ENCODE peak calls at places on chromosomes 7 and 10, in seven cellular contexts. W is SK-N-SH, Z is K562, R is HCT116, L is GM12878, T is H1, V is HepG2. C is an unnamed sample.

GRCh38 chr7:44811571-44811970 is 15.1 kb downstream of the PPIA start:
- DNase-seq in Z (no peak), T (no peak), R (no peak), W (no peak), V (no peak), L (no peak), C (no peak)

GRCh38 chr7:99390941-99391602 is 16.5 kb downstream of the ARPC1B start:
- DNase-seq in L (no peak), W (no peak), V (no peak), T (no peak), R (no peak), Z (no peak), C (no peak)

GRCh38 chr10:71404510-71405295 is 8.0 kb downstream of the CDH23 start:
- DNase-seq in V (no peak), T (no peak), L (no peak), W (no peak), R (no peak), Z (no peak), C (no peak)

GRCh38 chr7:14717711-14718304 is 184.7 kb downstream of the DGKB start:
- DNase-seq in Z (no peak), V (no peak), W (peak), L (no peak), T (no peak), R (no peak), C (peak)

GRCh38 chr7:66668677-66669076 is 40.0 kb downstream of the KCTD7 start:
- DNase-seq in V (no peak), W (no peak), R (no peak), L (no peak), T (no peak), Z (no peak), C (no peak)

GRCh38 chr7:128037081-128037480 is 5.8 kb upstream of the LRRC4 start:
- DNase-seq in R (no peak), T (no peak), W (no peak), V (no peak), Z (no peak), L (no peak), C (no peak)

GRCh38 chr7:69402696-69403095 is 195.6 kb upstream of the AUTS2 start:
- DNase-seq in L (no peak), V (no peak), R (no peak), W (no peak), Z (no peak), T (no peak), C (peak)

GRCh38 chr7:24284699-24285506 is 913 bp downstream of the NPY start:
- DNase-seq in W (peak), Z (no peak), R (no peak), L (no peak), T (no peak), V (no peak), C (no peak)

GRCh38 chr10:58239561-58240169 is 28.0 kb downstream of the IPMK start:
- DNase-seq in R (no peak), T (no peak), Z (peak), V (no peak), W (no peak), L (no peak), C (no peak)

GRCh38 chr10:99593312-99593711 is 26.9 kb downstream of the SLC25A28 start:
- DNase-seq in V (peak), L (no peak), W (no peak), R (no peak), T (no peak), Z (no peak), C (no peak)

GRCh38 chr10:50152792-50153272 is 85.1 kb downstream of the WASHC2A start:
- DNase-seq in R (no peak), V (no peak), Z (peak), T (peak), W (peak), L (no peak), C (peak)

GRCh38 chr7:48637382-48637781 is 287.0 kb upstream of the CDC14C start:
- DNase-seq in V (no peak), Z (peak), T (no peak), W (no peak), R (no peak), L (no peak), C (no peak)

GRCh38 chr10:16520900-16521299 is 779 bp downstream of the C1QL3 start:
- DNase-seq in Z (no peak), L (no peak), T (no peak), W (peak), V (no peak), R (no peak), C (no peak)

GRCh38 chr10:62384057-62384446 is 9.9 kb downstream of the ZNF365 start:
- DNase-seq in Z (peak), T (no peak), L (peak), W (no peak), R (peak), V (no peak), C (no peak)

GRCh38 chr7:69786707-69787395 is 188.6 kb downstream of the AUTS2 start:
- DNase-seq in V (no peak), Z (no peak), R (no peak), L (no peak), W (no peak), T (no peak), C (no peak)

GRCh38 chr10:113177936-113178335 is 227.9 kb downstream of the TCF7L2 start:
- DNase-seq in R (no peak), V (no peak), Z (no peak), T (no peak), W (no peak), L (no peak), C (no peak)

GRCh38 chr7:30232366-30232765 is 52.0 kb upstream of the ZNRF2 start:
- DNase-seq in T (no peak), W (no peak), L (no peak), Z (no peak), R (no peak), V (no peak), C (no peak)

GRCh38 chr7:77393261-77393660 is 22.9 kb downstream of the GSAP start:
- DNase-seq in L (peak), V (no peak), T (no peak), W (no peak), R (peak), Z (no peak), C (no peak)

GRCh38 chr7:146635200-146636032 is 518.8 kb downstream of the CNTNAP2 start:
- DNase-seq in R (no peak), L (no peak), T (no peak), W (no peak), Z (no peak), V (no peak), C (no peak)

GRCh38 chr10:5411941-5412276 is 448 bp upstream of the NET1 start:
- DNase-seq in V (no peak), T (no peak), R (no peak), L (no peak), W (peak), Z (no peak), C (no peak)

GRCh38 chr10:118569241-118569881 is 26.1 kb downstream of the PRLHR start:
- DNase-seq in R (no peak), L (no peak), Z (no peak), V (no peak), W (peak), T (no peak), C (no peak)

GRCh38 chr7:135168001-135168400 is 2.5 kb downstream of the CYREN start:
- DNase-seq in T (no peak), W (no peak), L (no peak), V (no peak), R (no peak), Z (peak), C (no peak)

GRCh38 chr10:73910764-73911552 is at the start of gene PLAU:
- DNase-seq in Z (peak), L (no peak), V (no peak), W (peak), R (no peak), T (no peak), C (no peak)

GRCh38 chr10:65581426-65582026 is 1344.3 kb upstream of the LRRTM3 start:
- DNase-seq in W (no peak), L (no peak), Z (no peak), T (no peak), R (no peak), V (no peak), C (peak)

GRCh38 chr7:130872756-130873448 is 138.9 kb upstream of the KLF14 start:
- DNase-seq in T (no peak), V (no peak), L (no peak), W (no peak), R (no peak), Z (no peak), C (no peak)

GRCh38 chr7:149529136-149529718 is 31.6 kb upstream of the ZNF746 start:
- DNase-seq in V (no peak), T (no peak), W (no peak), Z (peak), L (no peak), R (peak), C (no peak)

GRCh38 chr10:14665304-14665703 is 109.4 kb downstream of the FAM107B start:
- DNase-seq in Z (no peak), W (no peak), L (no peak), V (no peak), R (no peak), T (no peak), C (no peak)

GRCh38 chr7:155693826-155694225 is 49.4 kb downstream of the RBM33 start:
- DNase-seq in Z (no peak), L (no peak), W (no peak), R (no peak), V (no peak), T (no peak), C (no peak)

GRCh38 chr7:47498229-47499056 is 83.5 kb downstream of the TNS3 start:
- DNase-seq in W (no peak), V (peak), L (no peak), T (no peak), R (no peak), Z (no peak), C (no peak)

GRCh38 chr10:71486465-71487114 is 89.9 kb downstream of the CDH23 start:
- DNase-seq in Z (peak), L (no peak), R (peak), W (peak), T (no peak), V (peak), C (peak)

GRCh38 chr7:103752995-103753394 is 236.5 kb downstream of the RELN start:
- DNase-seq in W (no peak), V (no peak), Z (peak), L (no peak), T (no peak), R (no peak), C (no peak)

GRCh38 chr10:52318822-52319464 is 4.9 kb downstream of the DKK1 start:
- DNase-seq in W (no peak), T (no peak), Z (no peak), V (peak), L (no peak), R (peak), C (no peak)

GRCh38 chr7:45324683-45325237 is 167.2 kb downstream of the RAMP3 start:
- DNase-seq in V (no peak), R (no peak), W (no peak), L (no peak), T (no peak), Z (no peak), C (no peak)

GRCh38 chr7:140526901-140527664 is 47.8 kb upstream of the MKRN1 start:
- DNase-seq in W (no peak), Z (no peak), L (no peak), T (no peak), V (no peak), R (no peak), C (no peak)

GRCh38 chr7:140526214-140526613 is 46.9 kb upstream of the MKRN1 start:
- DNase-seq in Z (no peak), W (no peak), T (no peak), L (no peak), R (no peak), V (no peak), C (no peak)

GRCh38 chr7:140521426-140521825 is 42.1 kb upstream of the MKRN1 start:
- DNase-seq in R (no peak), V (no peak), W (no peak), T (no peak), Z (no peak), L (no peak), C (no peak)

DNA sequence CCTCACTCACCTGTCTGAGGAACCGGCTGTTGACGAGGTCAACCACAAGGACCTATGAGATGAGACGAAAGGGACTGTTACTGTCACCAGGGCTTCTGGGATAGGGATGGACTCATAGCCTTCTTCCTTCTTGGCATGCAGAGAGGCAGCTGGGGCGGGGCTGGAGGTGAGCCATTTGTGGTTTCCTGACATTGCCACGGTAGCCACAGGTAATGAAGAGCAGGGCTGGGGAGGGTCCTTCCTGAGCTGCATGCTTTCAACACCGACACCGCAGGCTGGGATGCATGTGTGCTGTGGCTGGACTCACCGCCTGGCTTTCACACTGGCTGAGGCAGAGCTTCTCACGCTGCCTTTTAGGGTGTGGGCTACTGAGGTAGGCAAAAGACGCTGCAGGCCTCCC is 46.4 kb upstream of the MKRN1 start:
- DNase-seq in V (no peak), R (no peak), Z (peak), L (no peak), W (no peak), T (no peak), C (no peak)
- TF ChIP-seq JUND in V (no peak), R (no peak), Z (no peak), L (no peak), W (no peak), T (no peak), C (no peak)

GRCh38 chr7:84362828-84363227 is 168.2 kb upstream of the SEMA3A start:
- DNase-seq in W (no peak), V (no peak), R (no peak), T (no peak), Z (no peak), L (no peak), C (no peak)

GRCh38 chr7:84368122-84368521 is 173.5 kb upstream of the SEMA3A start:
- DNase-seq in Z (no peak), V (no peak), L (no peak), W (no peak), T (no peak), R (no peak), C (no peak)

GRCh38 chr7:84363741-84364140 is 169.2 kb upstream of the SEMA3A start:
- DNase-seq in T (no peak), Z (no peak), W (peak), L (no peak), R (no peak), V (no peak), C (no peak)

GRCh38 chr7:84362360-84362759 is 167.8 kb upstream of the SEMA3A start:
- DNase-seq in R (no peak), L (no peak), V (no peak), T (no peak), Z (no peak), W (no peak), C (no peak)

DNA sequence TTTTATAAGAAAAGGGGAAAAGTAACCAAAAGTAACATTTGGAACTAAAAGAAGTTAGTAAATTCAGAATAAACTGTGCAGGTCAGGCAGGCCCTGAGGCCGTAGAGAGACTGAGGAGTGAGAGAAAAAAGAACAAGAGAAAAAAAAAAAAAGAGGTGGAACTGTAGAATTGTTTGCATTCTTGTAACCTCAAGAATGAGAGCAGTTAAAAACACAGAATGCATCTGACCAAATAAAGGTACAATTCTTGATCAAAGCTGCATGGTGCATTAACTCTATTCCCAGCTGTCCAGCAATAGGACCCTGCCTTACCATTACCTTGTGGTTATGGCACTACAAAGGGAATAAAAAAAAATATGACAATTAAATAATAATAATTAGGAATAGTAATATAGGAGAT is 170.1 kb upstream of the SEMA3A start:
- DNase-seq in T (no peak), W (no peak), Z (no peak), V (no peak), L (no peak), R (no peak), C (no peak)
- TF ChIP-seq JUND in T (no peak), W (no peak), Z (no peak), V (no peak), L (no peak), R (no peak), C (no peak)

GRCh38 chr7:27130540-27131389 is at the start of gene HOXA4:
- DNase-seq in L (no peak), V (peak), T (no peak), R (no peak), W (peak), Z (no peak), C (no peak)

GRCh38 chr7:27129729-27130539 is 623 bp downstream of the HOXA4 start:
- DNase-seq in R (no peak), T (no peak), W (no peak), V (peak), L (no peak), Z (no peak), C (no peak)

GRCh38 chr7:27128034-27128433 is 2.5 kb downstream of the HOXA4 start:
- DNase-seq in Z (no peak), W (no peak), R (no peak), T (no peak), V (no peak), L (no peak), C (no peak)

GRCh38 chr7:27126596-27127327 is 3.8 kb downstream of the HOXA4 start:
- DNase-seq in L (no peak), R (no peak), Z (no peak), V (no peak), T (no peak), W (no peak), C (no peak)

DNA sequence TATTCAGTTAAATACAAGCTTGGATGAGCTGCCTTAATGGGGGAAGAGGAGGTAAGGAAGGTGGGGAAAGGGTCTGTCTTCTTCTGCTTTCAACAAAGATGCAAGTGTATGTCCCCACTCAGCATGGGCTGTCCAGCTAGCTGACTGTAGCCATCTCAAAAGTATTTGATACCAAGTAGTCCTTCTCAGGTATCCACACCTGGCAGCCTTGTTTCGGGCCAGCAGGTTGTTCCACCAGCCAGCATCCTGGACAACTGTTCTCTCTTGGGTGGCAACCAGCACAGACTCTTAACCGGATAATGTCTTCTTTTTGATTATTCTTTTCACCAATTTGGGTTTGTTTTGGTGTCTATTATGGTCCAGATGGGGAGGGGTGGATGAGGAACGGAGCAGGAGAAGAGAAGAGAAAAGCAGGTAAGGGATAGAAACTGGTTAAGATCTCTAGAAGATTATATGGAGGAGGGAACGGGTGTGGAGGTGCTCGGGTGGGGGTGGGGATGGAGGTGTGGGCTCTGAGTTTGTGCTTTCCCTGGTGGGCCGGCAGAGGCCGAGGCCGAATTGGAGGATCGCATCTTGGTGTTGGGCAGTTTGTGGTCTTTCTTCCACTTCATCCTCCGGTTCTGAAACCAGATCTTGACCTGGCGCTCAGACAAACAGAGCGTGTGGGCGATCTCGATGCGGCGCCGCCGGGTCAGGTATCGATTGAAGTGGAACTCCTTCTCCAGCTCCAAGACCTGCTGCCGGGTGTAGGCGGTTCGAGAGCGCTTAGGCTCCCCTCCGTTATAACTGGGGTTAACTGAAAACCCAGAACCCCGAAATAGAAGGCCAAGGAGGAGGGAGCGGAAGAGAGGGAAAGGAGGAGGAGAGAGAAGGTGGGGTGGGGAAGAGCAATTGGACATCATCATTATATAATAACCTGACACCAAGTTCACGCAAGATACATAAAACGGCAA is 1.5 kb downstream of the HOXA4 start:
- DNase-seq in W (no peak), R (no peak), V (no peak), T (no peak), Z (no peak), L (no peak), C (no peak)
- TF ChIP-seq JUND in W (no peak), R (no peak), V (no peak), T (no peak), Z (no peak), L (no peak), C (no peak)

GRCh38 chr7:157593541-157593940 is 256.7 kb downstream of the DNAJB6 start:
- DNase-seq in V (no peak), T (no peak), L (no peak), W (no peak), Z (no peak), R (no peak), C (no peak)

GRCh38 chr7:157596026-157596425 is 259.2 kb downstream of the DNAJB6 start:
- DNase-seq in Z (no peak), T (no peak), W (no peak), R (no peak), V (no peak), L (no peak), C (no peak)

GRCh38 chr7:157596471-157596870 is 259.7 kb downstream of the DNAJB6 start:
- DNase-seq in T (no peak), R (no peak), L (no peak), W (no peak), V (no peak), Z (no peak), C (no peak)

GRCh38 chr7:157594306-157594705 is 257.5 kb downstream of the DNAJB6 start:
- DNase-seq in R (no peak), V (no peak), W (no peak), T (no peak), Z (no peak), L (no peak), C (no peak)

GRCh38 chr7:157595086-157595855 is 258.5 kb downstream of the DNAJB6 start:
- DNase-seq in T (no peak), R (no peak), V (no peak), L (no peak), Z (no peak), W (no peak), C (no peak)
- TF ChIP-seq JUND in T (no peak), R (no peak), V (no peak), L (no peak), Z (no peak), W (no peak), C (no peak)

GRCh38 chr7:52273685-52274610 is 761.5 kb upstream of the POM121L12 start:
- DNase-seq in R (no peak), V (no peak), T (peak), Z (peak), L (no peak), W (no peak), C (no peak)
- TF ChIP-seq JUND in R (no peak), V (no peak), T (no peak), Z (no peak), L (no peak), W (no peak), C (no peak)

GRCh38 chr7:25698709-25699108 is 453.3 kb upstream of the NFE2L3 start:
- DNase-seq in T (no peak), Z (no peak), V (no peak), L (no peak), R (no peak), W (no peak), C (no peak)
- TF ChIP-seq JUND in T (no peak), Z (no peak), V (no peak), L (no peak), R (no peak), W (no peak), C (no peak)